ENCODE peak calls at places on chromosomes 11 and 22, in seven cellular contexts. One of them, this sample, is unnamed.

GRCh38 chr22:23531283-23531921 is 48.7 kb downstream of the IGLL1 start:
- DNase-seq in stimulated activated naive CD4-positive, alpha-beta T cell: no peak
- DNase-seq in activated naive CD8-positive, alpha-beta T cell treated with anti-CD3 and anti-CD28 coated beads for 36 hours: no peak
- DNase-seq in Karpas-422: no peak
- DNase-seq in iPS DF 6.9: no peak
- DNase-seq in NCI-H1417: no peak
- DNase-seq in progenitor cell of endocrine pancreas: no peak
- DNase-seq in this sample: no peak

GRCh38 chr11:8055836-8056526 is 25.0 kb upstream of the TUB start:
- DNase-seq in NCI-H1417: no peak
- DNase-seq in activated naive CD8-positive, alpha-beta T cell treated with anti-CD3 and anti-CD28 coated beads for 36 hours: no peak
- DNase-seq in Karpas-422: no peak
- DNase-seq in stimulated activated naive CD4-positive, alpha-beta T cell: no peak
- DNase-seq in iPS DF 6.9: no peak
- DNase-seq in progenitor cell of endocrine pancreas: no peak
- DNase-seq in this sample: no peak

GRCh38 chr11:92932023-92932422 is 37.4 kb upstream of the MTNR1B start:
- DNase-seq in progenitor cell of endocrine pancreas: no peak
- DNase-seq in stimulated activated naive CD4-positive, alpha-beta T cell: no peak
- DNase-seq in iPS DF 6.9: no peak
- DNase-seq in Karpas-422: no peak
- DNase-seq in activated naive CD8-positive, alpha-beta T cell treated with anti-CD3 and anti-CD28 coated beads for 36 hours: no peak
- DNase-seq in NCI-H1417: no peak
- DNase-seq in this sample: no peak

GRCh38 chr22:38873469-38874411 is 1.7 kb upstream of the CBX6 start:
- DNase-seq in Karpas-422: no peak
- DNase-seq in progenitor cell of endocrine pancreas: no peak
- DNase-seq in stimulated activated naive CD4-positive, alpha-beta T cell: no peak
- DNase-seq in activated naive CD8-positive, alpha-beta T cell treated with anti-CD3 and anti-CD28 coated beads for 36 hours: peak; percentile 76
- DNase-seq in iPS DF 6.9: no peak
- DNase-seq in NCI-H1417: peak; percentile 93
- DNase-seq in this sample: no peak

GRCh38 chr11:120096756-120097191 is 41.1 kb downstream of the TRIM29 start:
- DNase-seq in activated naive CD8-positive, alpha-beta T cell treated with anti-CD3 and anti-CD28 coated beads for 36 hours: no peak
- DNase-seq in iPS DF 6.9: no peak
- DNase-seq in NCI-H1417: peak; percentile 73
- DNase-seq in progenitor cell of endocrine pancreas: no peak
- DNase-seq in Karpas-422: no peak
- DNase-seq in stimulated activated naive CD4-positive, alpha-beta T cell: no peak
- DNase-seq in this sample: no peak

GRCh38 chr11:117931971-117932370 is 2.8 kb upstream of the TMPRSS13 start:
- DNase-seq in progenitor cell of endocrine pancreas: no peak
- DNase-seq in NCI-H1417: peak; percentile 57
- DNase-seq in Karpas-422: no peak
- DNase-seq in iPS DF 6.9: no peak
- DNase-seq in stimulated activated naive CD4-positive, alpha-beta T cell: no peak
- DNase-seq in activated naive CD8-positive, alpha-beta T cell treated with anti-CD3 and anti-CD28 coated beads for 36 hours: peak; percentile 76
- DNase-seq in this sample: no peak

GRCh38 chr11:113023228-113023627 is 62.0 kb downstream of the NCAM1 start:
- DNase-seq in NCI-H1417: no peak
- DNase-seq in iPS DF 6.9: no peak
- DNase-seq in progenitor cell of endocrine pancreas: no peak
- DNase-seq in activated naive CD8-positive, alpha-beta T cell treated with anti-CD3 and anti-CD28 coated beads for 36 hours: no peak
- DNase-seq in Karpas-422: no peak
- DNase-seq in stimulated activated naive CD4-positive, alpha-beta T cell: no peak
- DNase-seq in this sample: no peak

GRCh38 chr11:5803982-5804381 is 4.7 kb upstream of the OR52N2 start:
- DNase-seq in progenitor cell of endocrine pancreas: no peak
- DNase-seq in stimulated activated naive CD4-positive, alpha-beta T cell: no peak
- DNase-seq in Karpas-422: no peak
- DNase-seq in iPS DF 6.9: no peak
- DNase-seq in activated naive CD8-positive, alpha-beta T cell treated with anti-CD3 and anti-CD28 coated beads for 36 hours: no peak
- DNase-seq in NCI-H1417: no peak
- DNase-seq in this sample: no peak

GRCh38 chr11:62402226-62402625 is 16.6 kb upstream of the SCGB1A1 start:
- DNase-seq in iPS DF 6.9: no peak
- DNase-seq in stimulated activated naive CD4-positive, alpha-beta T cell: peak; percentile 11
- DNase-seq in Karpas-422: no peak
- DNase-seq in progenitor cell of endocrine pancreas: no peak
- DNase-seq in activated naive CD8-positive, alpha-beta T cell treated with anti-CD3 and anti-CD28 coated beads for 36 hours: peak; percentile 65
- DNase-seq in NCI-H1417: no peak
- DNase-seq in this sample: peak; percentile 65

GRCh38 chr11:69534166-69534530 is 52.7 kb downstream of the LINC01488 start:
- DNase-seq in iPS DF 6.9: no peak
- DNase-seq in NCI-H1417: no peak
- DNase-seq in stimulated activated naive CD4-positive, alpha-beta T cell: no peak
- DNase-seq in progenitor cell of endocrine pancreas: no peak
- DNase-seq in Karpas-422: no peak
- DNase-seq in activated naive CD8-positive, alpha-beta T cell treated with anti-CD3 and anti-CD28 coated beads for 36 hours: no peak
- DNase-seq in this sample: no peak

GRCh38 chr22:32996702-32997101 is 61.5 kb downstream of the SYN3 start:
- DNase-seq in activated naive CD8-positive, alpha-beta T cell treated with anti-CD3 and anti-CD28 coated beads for 36 hours: no peak
- DNase-seq in Karpas-422: no peak
- DNase-seq in iPS DF 6.9: no peak
- DNase-seq in progenitor cell of endocrine pancreas: no peak
- DNase-seq in stimulated activated naive CD4-positive, alpha-beta T cell: no peak
- DNase-seq in NCI-H1417: no peak
- DNase-seq in this sample: peak; percentile 79

GRCh38 chr22:41531422-41531727 is 12.9 kb downstream of the POLR3H start:
- DNase-seq in activated naive CD8-positive, alpha-beta T cell treated with anti-CD3 and anti-CD28 coated beads for 36 hours: no peak
- DNase-seq in stimulated activated naive CD4-positive, alpha-beta T cell: no peak
- DNase-seq in Karpas-422: no peak
- DNase-seq in iPS DF 6.9: no peak
- DNase-seq in NCI-H1417: no peak
- DNase-seq in progenitor cell of endocrine pancreas: no peak
- DNase-seq in this sample: no peak

GRCh38 chr11:35327829-35328228 is 91.5 kb downstream of the SLC1A2 start:
- DNase-seq in NCI-H1417: no peak
- DNase-seq in activated naive CD8-positive, alpha-beta T cell treated with anti-CD3 and anti-CD28 coated beads for 36 hours: no peak
- DNase-seq in stimulated activated naive CD4-positive, alpha-beta T cell: no peak
- DNase-seq in iPS DF 6.9: no peak
- DNase-seq in progenitor cell of endocrine pancreas: no peak
- DNase-seq in Karpas-422: no peak
- DNase-seq in this sample: no peak